ENCODE peak calls at places on chromosomes 2 and 18, in seven cellular contexts. One of them, this sample, is unnamed.

GRCh38 chr2:160906878-160907277 is 253.3 kb upstream of the TANK start:
- DNase-seq in left ventricle myocardium inferior: no peak
- DNase-seq in heart left ventricle: no peak
- DNase-seq in adrenal gland: no peak
- DNase-seq in AG10803: peak; percentile 20
- DNase-seq in tibial artery: no peak
- DNase-seq in lung: no peak
- DNase-seq in this sample: peak; percentile 36

GRCh38 chr2:136168605-136169210 is 50.8 kb upstream of the CXCR4 start:
- DNase-seq in lung: no peak
- DNase-seq in AG10803: no peak
- DNase-seq in left ventricle myocardium inferior: no peak
- DNase-seq in tibial artery: no peak
- DNase-seq in adrenal gland: no peak
- DNase-seq in heart left ventricle: no peak
- DNase-seq in this sample: no peak

GRCh38 chr2:96823203-96823602 is 7.1 kb downstream of the CNNM3 start:
- DNase-seq in heart left ventricle: no peak
- DNase-seq in AG10803: peak; percentile 52
- DNase-seq in tibial artery: no peak
- DNase-seq in adrenal gland: no peak
- DNase-seq in left ventricle myocardium inferior: no peak
- DNase-seq in lung: no peak
- DNase-seq in this sample: no peak

GRCh38 chr2:144464730-144465129 is 55.2 kb downstream of the ZEB2 start:
- DNase-seq in AG10803: no peak
- DNase-seq in lung: no peak
- DNase-seq in adrenal gland: no peak
- DNase-seq in heart left ventricle: no peak
- DNase-seq in left ventricle myocardium inferior: no peak
- DNase-seq in tibial artery: no peak
- DNase-seq in this sample: no peak

GRCh38 chr18:55449412-55450140 is 138.4 kb downstream of the TCF4 start:
- DNase-seq in AG10803: no peak
- DNase-seq in adrenal gland: no peak
- DNase-seq in left ventricle myocardium inferior: no peak
- DNase-seq in heart left ventricle: no peak
- DNase-seq in lung: no peak
- DNase-seq in tibial artery: no peak
- DNase-seq in this sample: no peak

GRCh38 chr2:186590538-186591441 is 934 bp downstream of the ITGAV start:
- DNase-seq in left ventricle myocardium inferior: no peak
- DNase-seq in tibial artery: no peak
- DNase-seq in AG10803: no peak
- DNase-seq in heart left ventricle: peak; percentile 58
- DNase-seq in lung: no peak
- DNase-seq in adrenal gland: peak; percentile 44
- DNase-seq in this sample: no peak

GRCh38 chr2:120100627-120101026 is 87.8 kb downstream of the EPB41L5 start:
- DNase-seq in heart left ventricle: no peak
- DNase-seq in left ventricle myocardium inferior: no peak
- DNase-seq in tibial artery: no peak
- DNase-seq in adrenal gland: no peak
- DNase-seq in AG10803: no peak
- DNase-seq in lung: no peak
- DNase-seq in this sample: no peak

GRCh38 chr2:236825989-236826510 is 256.4 kb downstream of the ACKR3 start:
- DNase-seq in tibial artery: no peak
- DNase-seq in left ventricle myocardium inferior: no peak
- DNase-seq in lung: no peak
- DNase-seq in heart left ventricle: no peak
- DNase-seq in AG10803: no peak
- DNase-seq in adrenal gland: no peak
- DNase-seq in this sample: no peak

GRCh38 chr18:46158498-46158897 is 54.3 kb downstream of the HAUS1 start:
- DNase-seq in lung: no peak
- DNase-seq in AG10803: peak; percentile 41
- DNase-seq in heart left ventricle: no peak
- DNase-seq in adrenal gland: no peak
- DNase-seq in left ventricle myocardium inferior: no peak
- DNase-seq in tibial artery: no peak
- DNase-seq in this sample: no peak

GRCh38 chr2:37523861-37524362 is 147.5 kb downstream of the CDC42EP3 start:
- DNase-seq in AG10803: peak; percentile 93
- DNase-seq in tibial artery: peak; percentile 65
- DNase-seq in heart left ventricle: peak; percentile 56
- DNase-seq in adrenal gland: peak; percentile 27
- DNase-seq in lung: peak; percentile 50
- DNase-seq in left ventricle myocardium inferior: no peak
- DNase-seq in this sample: peak; percentile 61

GRCh38 chr18:47756364-47757016 is 174.0 kb downstream of the SMAD2 start:
- DNase-seq in lung: peak; percentile 67
- DNase-seq in tibial artery: peak; percentile 38
- DNase-seq in adrenal gland: peak; percentile 75
- DNase-seq in left ventricle myocardium inferior: peak; percentile 42
- DNase-seq in AG10803: peak; percentile 42
- DNase-seq in heart left ventricle: peak; percentile 45
- DNase-seq in this sample: no peak

GRCh38 chr2:191866675-191867506 is 20.0 kb upstream of the CAVIN2 start:
- DNase-seq in tibial artery: no peak
- DNase-seq in lung: peak; percentile 51
- DNase-seq in heart left ventricle: peak; percentile 27
- DNase-seq in left ventricle myocardium inferior: no peak
- DNase-seq in adrenal gland: peak; percentile 49
- DNase-seq in AG10803: peak; percentile 94
- DNase-seq in this sample: peak; percentile 93

GRCh38 chr2:152425765-152426710 is 91.1 kb downstream of the FMNL2 start:
- DNase-seq in AG10803: peak; percentile 30
- DNase-seq in tibial artery: no peak
- DNase-seq in adrenal gland: no peak
- DNase-seq in left ventricle myocardium inferior: no peak
- DNase-seq in lung: no peak
- DNase-seq in heart left ventricle: no peak
- DNase-seq in this sample: no peak

GRCh38 chr18:25467226-25468065 is 115.5 kb upstream of the ZNF521 start:
- DNase-seq in lung: no peak
- DNase-seq in adrenal gland: peak; percentile 95
- DNase-seq in tibial artery: peak; percentile 31
- DNase-seq in heart left ventricle: peak; percentile 65
- DNase-seq in left ventricle myocardium inferior: peak; percentile 72
- DNase-seq in AG10803: peak; percentile 50
- DNase-seq in this sample: no peak

GRCh38 chr2:173496746-173497145 is 142.1 kb downstream of the CDCA7 start:
- DNase-seq in adrenal gland: no peak
- DNase-seq in heart left ventricle: no peak
- DNase-seq in tibial artery: no peak
- DNase-seq in AG10803: peak; percentile 67
- DNase-seq in lung: no peak
- DNase-seq in left ventricle myocardium inferior: no peak
- DNase-seq in this sample: no peak

GRCh38 chr2:222283634-222284033 is 15.2 kb downstream of the PAX3 start:
- DNase-seq in left ventricle myocardium inferior: no peak
- DNase-seq in tibial artery: no peak
- DNase-seq in AG10803: no peak
- DNase-seq in adrenal gland: no peak
- DNase-seq in heart left ventricle: no peak
- DNase-seq in lung: no peak
- DNase-seq in this sample: no peak

GRCh38 chr2:61771904-61772845 is 81.7 kb downstream of the FAM161A start:
- DNase-seq in adrenal gland: no peak
- DNase-seq in tibial artery: no peak
- DNase-seq in lung: no peak
- DNase-seq in heart left ventricle: no peak
- DNase-seq in AG10803: no peak
- DNase-seq in left ventricle myocardium inferior: no peak
- DNase-seq in this sample: no peak

GRCh38 chr2:160295519-160296231 is 95.6 kb upstream of the ITGB6 start:
- DNase-seq in lung: no peak
- DNase-seq in tibial artery: no peak
- DNase-seq in AG10803: no peak
- DNase-seq in left ventricle myocardium inferior: no peak
- DNase-seq in heart left ventricle: no peak
- DNase-seq in adrenal gland: no peak
- DNase-seq in this sample: no peak

GRCh38 chr2:2039826-2040225 is 291.2 kb downstream of the MYT1L start:
- DNase-seq in adrenal gland: no peak
- DNase-seq in AG10803: no peak
- DNase-seq in lung: no peak
- DNase-seq in tibial artery: no peak
- DNase-seq in heart left ventricle: no peak
- DNase-seq in left ventricle myocardium inferior: no peak
- DNase-seq in this sample: no peak
- TF ChIP-seq CTCF in adrenal gland: no peak
- TF ChIP-seq CTCF in AG10803: no peak
- TF ChIP-seq CTCF in lung: no peak
- TF ChIP-seq CTCF in tibial artery: no peak
- TF ChIP-seq CTCF in heart left ventricle: no peak
- TF ChIP-seq CTCF in left ventricle myocardium inferior: no peak
- TF ChIP-seq CTCF in this sample: no peak

DNA sequence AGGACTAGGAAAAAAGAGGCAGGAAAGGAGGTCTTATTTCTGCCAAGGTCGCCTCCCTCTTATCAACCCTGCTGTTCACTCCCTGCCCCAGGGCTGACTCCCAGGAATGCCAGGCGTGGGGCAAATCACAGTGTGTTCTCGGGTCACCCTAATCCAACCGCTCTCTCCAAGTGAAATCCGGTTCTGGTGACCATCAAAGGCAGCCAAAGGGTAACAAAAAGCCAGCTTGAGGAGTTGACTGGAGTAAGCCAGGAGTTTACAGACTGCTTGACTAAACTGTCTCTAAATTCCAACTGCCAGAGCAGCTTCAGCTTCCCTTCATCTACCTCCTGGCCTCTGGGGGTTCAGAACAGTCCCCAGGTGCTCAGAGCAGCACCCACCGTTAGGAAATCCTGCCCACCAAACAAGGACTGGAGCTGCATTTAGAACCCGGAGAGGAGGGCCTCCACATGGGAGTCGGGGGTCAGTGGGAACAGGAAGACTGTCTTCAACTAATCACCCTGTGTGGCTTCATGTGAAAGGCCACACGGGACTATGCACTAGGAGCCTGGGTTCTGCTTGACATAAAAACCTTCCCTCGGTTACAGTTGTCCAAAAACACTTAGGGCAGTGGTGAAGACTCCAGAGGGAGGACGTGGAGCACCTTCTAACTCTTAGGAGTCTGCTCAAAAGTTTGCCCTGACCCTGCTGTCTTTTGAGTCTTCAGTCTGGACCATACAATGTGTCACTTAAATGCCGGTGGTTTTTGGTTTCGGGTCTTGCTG is 24.2 kb upstream of the MCFD2 start:
- DNase-seq in AG10803: no peak
- DNase-seq in adrenal gland: peak; percentile 57
- DNase-seq in left ventricle myocardium inferior: no peak
- DNase-seq in lung: no peak
- DNase-seq in heart left ventricle: no peak
- DNase-seq in tibial artery: no peak
- DNase-seq in this sample: no peak
- H3K4me3 ChIP-seq in AG10803: peak overlapping the region; percentile 60
- H3K4me3 ChIP-seq in adrenal gland: no peak overlapping the region
- H3K4me3 ChIP-seq in left ventricle myocardium inferior: peak overlapping the region; percentile 92
- H3K4me3 ChIP-seq in lung: no peak overlapping the region
- H3K4me3 ChIP-seq in heart left ventricle: peak overlapping the region; percentile 93
- H3K4me3 ChIP-seq in tibial artery: peak overlapping the region; percentile 83
- H3K4me3 ChIP-seq in this sample: peak overlapping the region; percentile 52

DNA sequence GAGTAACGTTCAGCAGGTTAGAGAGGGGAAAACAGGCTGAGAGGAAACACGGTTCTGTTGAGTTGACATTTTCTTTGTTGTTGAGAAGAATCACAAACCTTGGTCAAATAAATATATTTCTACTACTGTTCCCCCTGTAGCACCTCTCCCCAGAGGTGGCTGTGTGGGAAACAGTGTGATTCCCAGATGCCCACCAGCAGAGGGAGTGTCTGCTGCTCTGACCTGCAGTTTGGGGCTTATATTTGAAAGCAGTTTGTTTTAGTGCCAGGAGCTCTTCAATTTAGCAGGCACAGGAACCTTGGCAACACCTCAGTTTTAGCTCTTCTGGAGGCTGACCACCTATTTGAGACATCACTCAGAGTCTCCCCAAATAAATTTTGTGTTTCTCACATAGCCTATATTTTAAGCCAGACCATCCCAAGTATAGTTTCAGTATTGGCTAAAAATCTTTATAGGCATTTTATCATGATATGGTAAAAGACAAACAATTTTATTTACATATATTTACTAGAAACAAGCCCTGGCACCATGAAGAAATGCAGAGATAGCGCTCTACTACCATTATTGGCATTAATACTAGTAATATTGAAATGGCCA is 75.7 kb downstream of the PIK3C3 start:
- DNase-seq in left ventricle myocardium inferior: no peak
- DNase-seq in tibial artery: no peak
- DNase-seq in adrenal gland: no peak
- DNase-seq in heart left ventricle: no peak
- DNase-seq in AG10803: peak; percentile 24
- DNase-seq in lung: no peak
- DNase-seq in this sample: no peak
- TF ChIP-seq CTCF in left ventricle myocardium inferior: peak; percentile 60
- TF ChIP-seq CTCF in tibial artery: no peak
- TF ChIP-seq CTCF in adrenal gland: peak; percentile 33
- TF ChIP-seq CTCF in heart left ventricle: peak; percentile 35
- TF ChIP-seq CTCF in AG10803: peak; percentile 67
- TF ChIP-seq CTCF in lung: no peak
- TF ChIP-seq CTCF in this sample: peak; percentile 90

DNA sequence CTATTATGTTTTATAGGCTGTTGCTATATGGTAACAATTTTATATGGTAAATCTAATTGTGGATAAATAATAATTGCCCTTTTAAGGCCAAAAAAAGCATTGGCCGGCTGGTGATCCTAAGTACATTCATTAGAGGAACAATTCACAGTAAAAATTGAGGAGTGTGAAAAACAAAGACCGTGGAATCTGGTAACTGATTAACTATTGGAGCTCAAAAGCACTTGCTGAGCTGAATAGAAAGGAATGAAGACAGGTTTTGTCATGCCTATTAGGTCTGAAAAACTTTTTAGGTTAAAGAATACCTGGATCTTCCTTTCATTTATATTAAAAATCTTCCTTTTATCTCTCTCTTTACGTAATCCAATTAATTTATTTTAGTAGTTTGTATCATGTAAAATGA is 18.5 kb upstream of the RBBP8 start:
- DNase-seq in tibial artery: no peak
- DNase-seq in lung: no peak
- DNase-seq in left ventricle myocardium inferior: no peak
- DNase-seq in adrenal gland: no peak
- DNase-seq in AG10803: no peak
- DNase-seq in heart left ventricle: no peak
- DNase-seq in this sample: peak; percentile 68
- H3K4me3 ChIP-seq in tibial artery: no peak overlapping the region
- H3K4me3 ChIP-seq in lung: no peak overlapping the region
- H3K4me3 ChIP-seq in left ventricle myocardium inferior: no peak overlapping the region
- H3K4me3 ChIP-seq in adrenal gland: no peak overlapping the region
- H3K4me3 ChIP-seq in AG10803: no peak overlapping the region
- H3K4me3 ChIP-seq in heart left ventricle: no peak overlapping the region
- H3K4me3 ChIP-seq in this sample: no peak overlapping the region